ENCODE peak calls at places on chromosomes 2 and 18, in eight cellular contexts. G, F, X, P, O, H, Z and C are unnamed samples.

GRCh38 chr2:46329803-46330775 is 32.9 kb downstream of the EPAS1 start:
- DNase-seq in G (no peak), F (no peak), X (no peak), P (peak), O (no peak), H (peak), Z (peak), C (peak)

GRCh38 chr2:143948710-143949109 is 571.2 kb downstream of the ZEB2 start:
- DNase-seq in G (no peak), F (no peak), X (no peak), P (no peak), O (no peak), H (no peak), Z (no peak), C (peak)

GRCh38 chr2:38856165-38856564 is 19.6 kb downstream of the DHX57 start:
- DNase-seq in G (no peak), F (no peak), X (no peak), P (no peak), O (no peak), H (no peak), Z (peak), C (peak)

GRCh38 chr18:36719630-36720029 is 109.2 kb downstream of the TPGS2 start:
- DNase-seq in G (no peak), F (no peak), X (no peak), P (no peak), O (no peak), H (no peak), Z (no peak), C (no peak)

GRCh38 chr2:136381722-136382633 is 264.0 kb upstream of the CXCR4 start:
- DNase-seq in G (no peak), F (peak), X (no peak), P (no peak), O (no peak), H (no peak), Z (no peak), C (no peak)

GRCh38 chr2:220887880-220888279 is 684.2 kb downstream of the EPHA4 start:
- DNase-seq in G (no peak), F (no peak), X (no peak), P (no peak), O (no peak), H (no peak), Z (no peak), C (no peak)

GRCh38 chr2:55992465-55992864 is 68.9 kb upstream of the EFEMP1 start:
- DNase-seq in G (no peak), F (peak), X (no peak), P (peak), O (no peak), H (peak), Z (peak), C (peak)

GRCh38 chr2:16412321-16413030 is 253.2 kb downstream of the CYRIA start:
- DNase-seq in G (no peak), F (no peak), X (no peak), P (no peak), O (no peak), H (no peak), Z (no peak), C (no peak)

GRCh38 chr2:163471947-163472346 is 263.9 kb downstream of the FIGN start:
- DNase-seq in G (no peak), F (no peak), X (no peak), P (peak), O (no peak), H (peak), Z (no peak), C (no peak)

GRCh38 chr2:232321156-232321816 is 57.3 kb upstream of the ALPP start:
- DNase-seq in G (no peak), F (peak), X (no peak), P (no peak), O (no peak), H (no peak), Z (no peak), C (no peak)

GRCh38 chr2:195756218-195756941 is 99.4 kb downstream of the SLC39A10 start:
- DNase-seq in G (no peak), F (no peak), X (no peak), P (no peak), O (peak), H (peak), Z (no peak), C (peak)

GRCh38 chr2:84297155-84297554 is 161.9 kb downstream of the SUCLG1 start:
- DNase-seq in G (no peak), F (peak), X (no peak), P (no peak), O (peak), H (no peak), Z (no peak), C (no peak)

GRCh38 chr2:152409691-152410597 is 75.0 kb downstream of the FMNL2 start:
- DNase-seq in G (no peak), F (no peak), X (no peak), P (peak), O (no peak), H (no peak), Z (no peak), C (peak)

GRCh38 chr2:159211447-159212396 is 74.8 kb downstream of the WDSUB1 start:
- DNase-seq in G (no peak), F (no peak), X (no peak), P (no peak), O (no peak), H (peak), Z (no peak), C (no peak)

GRCh38 chr2:222398446-222398885 is 25.9 kb upstream of the SGPP2 start:
- DNase-seq in G (no peak), F (no peak), X (no peak), P (no peak), O (no peak), H (no peak), Z (no peak), C (no peak)

GRCh38 chr2:26184555-26185303 is 11.8 kb downstream of the GAREM2 start:
- DNase-seq in G (no peak), F (peak), X (peak), P (peak), O (peak), H (no peak), Z (peak), C (peak)
- H3K4me3 ChIP-seq in G (no peak), F (peak), X (peak), P (peak), O (peak), H (no peak), Z (peak), C (peak)

GRCh38 chr18:10942998-10943397 is 206.4 kb downstream of the PIEZO2 start:
- DNase-seq in G (no peak), F (no peak), X (no peak), P (no peak), O (no peak), H (no peak), Z (no peak), C (no peak)
- TF ChIP-seq CTCF in G (peak), F (no peak), X (no peak), P (peak), O (no peak), H (no peak), Z (no peak), C (no peak)

DNA sequence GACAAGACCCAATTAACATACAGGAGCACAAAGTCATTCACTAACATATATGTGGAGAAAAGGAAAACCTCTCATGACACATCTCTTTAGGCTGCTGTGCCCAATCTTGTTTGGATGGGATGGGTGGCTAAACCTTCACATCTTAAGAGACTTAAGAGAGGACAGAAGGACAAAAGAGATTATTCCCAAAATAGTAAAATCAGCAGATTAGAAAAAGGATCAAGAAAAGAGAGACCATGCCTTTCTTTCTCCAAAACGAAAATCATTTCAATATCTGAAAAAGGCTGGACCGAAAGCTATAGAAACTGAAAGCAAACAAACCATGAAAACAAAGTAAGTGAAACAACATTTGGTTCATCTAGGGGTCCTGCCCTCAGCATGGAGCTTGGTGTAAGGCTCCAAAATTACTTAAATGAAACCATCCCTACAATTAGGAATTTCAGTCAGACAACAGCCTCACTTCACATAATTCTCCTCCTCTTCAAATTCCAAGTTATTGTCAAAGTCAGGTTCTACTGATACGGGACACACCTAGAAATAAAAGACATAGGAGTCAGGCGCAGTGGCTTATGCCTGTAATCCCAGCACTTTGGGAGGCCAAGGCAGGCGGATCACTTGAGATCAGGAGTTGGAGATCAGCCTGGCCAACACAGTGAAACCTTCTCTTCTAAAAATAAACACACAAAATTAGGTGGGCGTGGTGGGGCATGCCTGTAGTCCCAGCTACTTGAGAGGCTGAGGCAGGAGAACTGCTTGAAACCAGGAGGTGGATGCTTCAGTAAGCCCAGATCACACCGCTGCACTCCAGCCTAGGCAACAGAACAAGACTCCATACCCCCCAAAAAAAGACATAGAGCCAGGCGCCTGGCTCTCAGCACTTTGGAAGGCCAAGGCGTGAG is 5.2 kb downstream of the STARD7 start:
- DNase-seq in G (peak), F (no peak), X (no peak), P (no peak), O (no peak), H (no peak), Z (no peak), C (no peak)
- H3K4me3 ChIP-seq in G (peak), F (no peak), X (peak), P (no peak), O (no peak), H (no peak), Z (no peak), C (peak)

DNA sequence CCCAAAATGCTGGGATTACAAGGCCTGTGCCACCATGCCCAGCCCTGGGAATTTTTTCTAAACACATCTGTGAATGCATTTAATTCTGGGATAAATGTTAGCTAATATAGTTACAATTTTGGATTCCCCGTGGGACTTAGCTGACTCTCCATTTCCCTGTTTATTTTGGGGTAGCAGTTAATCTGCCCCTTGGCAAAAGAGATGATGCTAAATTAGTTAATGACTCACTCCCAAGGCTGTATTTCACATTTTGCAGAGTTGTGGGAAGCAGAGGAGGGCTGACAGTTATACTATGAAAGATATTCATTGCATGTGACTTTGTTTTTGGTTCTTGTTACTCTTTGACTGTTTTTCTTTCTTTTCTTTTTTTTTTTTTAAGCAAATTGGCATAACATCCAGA is 3.2 kb downstream of the MTHFD2 start:
- DNase-seq in G (no peak), F (no peak), X (no peak), P (no peak), O (no peak), H (peak), Z (no peak), C (peak)
- TF ChIP-seq CTCF in G (no peak), F (no peak), X (no peak), P (no peak), O (no peak), H (no peak), Z (no peak), C (no peak)

DNA sequence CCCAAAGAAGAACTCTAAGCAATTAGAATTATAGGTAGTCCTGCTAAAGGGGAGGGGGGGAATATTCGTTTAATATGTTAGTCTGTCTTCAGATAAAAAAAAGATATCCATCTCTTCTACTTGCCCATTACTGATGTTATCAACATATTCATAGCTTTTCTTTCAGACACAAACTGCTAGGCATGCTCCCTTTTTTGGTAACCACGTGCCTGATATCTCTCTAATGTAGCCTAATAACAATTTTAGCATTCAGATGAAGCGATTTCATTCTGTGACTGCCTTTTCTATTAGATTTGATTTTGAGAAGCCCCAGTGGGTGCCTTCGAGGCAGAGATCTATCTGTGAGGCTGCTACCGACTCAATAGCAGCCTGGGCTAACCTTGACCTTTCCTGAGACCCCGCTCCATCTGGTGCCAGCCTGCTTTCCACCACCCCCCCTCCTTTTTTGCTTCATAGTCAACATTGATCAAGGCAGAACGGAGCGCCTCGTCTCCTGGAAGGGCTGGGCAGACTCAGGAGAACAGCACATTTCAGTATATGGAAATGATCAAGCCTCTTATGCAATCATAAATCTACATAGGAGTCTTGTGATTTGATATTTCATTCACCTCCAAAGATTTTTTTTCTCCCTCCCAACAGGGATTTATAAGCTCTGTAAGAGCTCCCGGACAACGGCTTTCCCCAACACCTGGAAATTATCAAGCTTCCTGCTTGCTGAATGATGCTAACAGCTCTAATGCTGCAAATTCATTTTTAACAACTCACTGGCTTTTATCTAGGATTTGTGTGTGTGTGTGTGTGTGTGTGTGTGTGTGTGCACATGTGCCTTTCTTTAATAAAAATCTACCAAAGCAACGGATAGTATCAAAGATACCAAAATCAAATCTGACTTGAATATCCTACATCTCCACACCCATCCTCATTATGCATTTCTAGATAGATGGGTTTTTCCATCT is 14.7 kb upstream of the BCL11A start:
- DNase-seq in G (peak), F (no peak), X (no peak), P (no peak), O (no peak), H (no peak), Z (no peak), C (no peak)
- H3K4me3 ChIP-seq in G (peak), F (no peak), X (no peak), P (no peak), O (no peak), H (no peak), Z (no peak), C (no peak)

DNA sequence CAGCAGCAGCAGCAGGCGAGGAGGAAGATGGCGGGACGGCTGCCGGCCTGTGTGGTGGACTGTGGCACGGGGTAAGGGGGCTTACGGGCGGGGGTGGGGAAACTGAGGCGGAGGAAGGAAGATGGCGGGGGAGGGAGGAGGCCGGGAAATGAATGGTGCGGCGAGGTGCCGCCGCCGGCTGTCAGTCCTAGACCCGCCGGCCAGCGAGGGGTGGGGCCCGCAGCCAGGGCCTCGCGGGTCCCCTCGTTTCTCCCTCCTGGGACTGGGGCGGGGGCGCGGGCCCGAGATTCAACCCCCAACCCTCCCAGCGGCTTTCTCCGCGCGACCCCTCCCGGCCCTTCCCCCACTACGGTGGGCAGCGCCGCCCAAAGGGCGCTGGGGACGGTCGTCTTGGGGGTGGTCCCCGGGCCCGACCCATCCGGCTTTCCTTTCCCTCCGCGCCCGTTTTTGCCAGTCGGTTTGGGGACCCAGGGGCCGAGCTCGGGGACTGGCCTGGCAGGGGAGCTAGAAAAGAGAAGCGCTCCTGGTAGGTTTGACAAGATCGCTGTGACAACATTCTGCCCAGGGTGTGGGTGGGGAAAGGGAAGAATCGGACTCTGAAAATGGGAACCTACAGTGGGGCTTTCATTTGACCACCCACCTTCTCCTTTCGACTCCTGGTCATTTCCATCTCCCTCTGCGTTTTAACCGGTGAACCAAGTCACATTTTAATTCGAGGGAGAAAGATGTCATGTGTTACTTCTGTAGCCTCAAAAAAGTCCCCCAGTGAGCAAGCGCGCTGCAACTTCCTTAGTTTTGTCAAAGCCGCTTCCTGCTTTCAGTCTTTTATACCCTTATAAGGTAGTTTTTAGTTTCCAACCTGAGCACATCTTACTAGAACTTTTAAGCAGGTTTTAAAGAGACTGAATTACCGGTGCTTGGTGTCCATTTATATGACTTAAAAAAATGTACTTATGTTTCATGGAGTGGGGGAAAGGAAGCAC is 655 bp downstream of the ACTR3 start:
- DNase-seq in G (peak), F (peak), X (peak), P (peak), O (peak), H (peak), Z (no peak), C (peak)
- TF ChIP-seq CTCF in G (peak), F (no peak), X (no peak), P (no peak), O (no peak), H (no peak), Z (no peak), C (no peak)